ENCODE peak calls at places on chromosomes 6 and 20, in seven cellular contexts. X, W, P, D, E, J and U are unnamed samples.

GRCh38 chr6:170269873-170270541 is 20.9 kb downstream of the DLL1 start:
- DNase-seq in P (peak; percentile 44), D (no peak), X (no peak), W (no peak), J (no peak), E (no peak), U (no peak)

GRCh38 chr20:39263076-39263475 is 300.9 kb downstream of the DHX35 start:
- DNase-seq in X (no peak), W (no peak), D (peak; percentile 2), E (no peak), J (no peak), P (no peak), U (peak; percentile 42)

GRCh38 chr6:155152211-155153076 is 111.4 kb upstream of the CLDN20 start:
- DNase-seq in W (no peak), X (no peak), D (no peak), J (no peak), E (no peak), P (no peak), U (no peak)

GRCh38 chr20:60203451-60203850 is 245.2 kb downstream of the CDH26 start:
- DNase-seq in E (no peak), X (no peak), P (no peak), D (no peak), W (no peak), J (no peak), U (peak; percentile 25)

GRCh38 chr6:167499161-167499660 is 174.3 kb downstream of the TTLL2 start:
- DNase-seq in D (no peak), W (no peak), E (no peak), P (peak; percentile 4), J (no peak), X (no peak), U (no peak)

GRCh38 chr6:30611150-30611855 is 5.7 kb downstream of the PPP1R10 start:
- DNase-seq in D (no peak), J (no peak), X (no peak), W (no peak), P (no peak), E (no peak), U (no peak)

GRCh38 chr20:51221791-51222408 is 199.0 kb upstream of the KCNG1 start:
- DNase-seq in E (no peak), W (no peak), P (peak; percentile 61), D (peak; percentile 85), J (no peak), X (no peak), U (peak; percentile 39)

GRCh38 chr20:51791626-51792025 is 10.7 kb downstream of the SALL4 start:
- DNase-seq in J (no peak), D (no peak), E (no peak), W (no peak), P (no peak), X (no peak), U (no peak)

GRCh38 chr6:160534050-160534696 is 129.9 kb downstream of the LPA start:
- DNase-seq in X (peak; percentile 66), W (peak; percentile 61), D (peak; percentile 51), E (peak; percentile 54), J (peak; percentile 44), P (peak; percentile 63), U (peak; percentile 58)